ENCODE peak calls at places on chromosomes 12 and 14, in nine cellular contexts. Y, D, E, O, J, L, S, I and H are unnamed samples.

GRCh38 chr12:101927042-101927441 is 49.7 kb downstream of the DRAM1 start:
- DNase-seq in Y (peak; percentile 83), D (no peak), E (no peak), O (no peak), J (no peak), L (no peak), S (no peak), I (peak; percentile 82), H (peak; percentile 41)

GRCh38 chr14:96917442-96917963 is 120.3 kb downstream of the VRK1 start:
- DNase-seq in Y (no peak), D (no peak), E (no peak), O (no peak), J (no peak), L (no peak), S (no peak), I (no peak), H (no peak)

GRCh38 chr14:89549381-89550102 is 132.5 kb upstream of the FOXN3 start:
- DNase-seq in Y (peak; percentile 49), D (no peak), E (no peak), O (no peak), J (no peak), L (no peak), S (no peak), I (no peak), H (no peak)

GRCh38 chr12:15014708-15015107 is 41.9 kb downstream of the PDE6H start:
- DNase-seq in Y (no peak), D (no peak), E (no peak), O (no peak), J (no peak), L (no peak), S (no peak), I (no peak), H (no peak)

GRCh38 chr12:89597210-89597609 is 71.4 kb upstream of the POC1B start:
- DNase-seq in Y (no peak), D (no peak), E (no peak), O (no peak), J (no peak), L (no peak), S (no peak), I (no peak), H (no peak)

GRCh38 chr12:3236345-3237153 is 159.4 kb downstream of the TSPAN9 start:
- DNase-seq in Y (peak; percentile 72), D (no peak), E (peak; percentile 82), O (peak; percentile 49), J (peak; percentile 66), L (peak; percentile 44), S (no peak), I (peak; percentile 58), H (peak; percentile 79)

GRCh38 chr12:60101715-60102114 is 505.9 kb downstream of the SLC16A7 start:
- DNase-seq in Y (peak; percentile 52), D (no peak), E (peak; percentile 66), O (no peak), J (no peak), L (no peak), S (no peak), I (peak; percentile 29), H (peak; percentile 50)

GRCh38 chr12:80936353-80936641 is 1.4 kb downstream of the LIN7A start:
- DNase-seq in Y (no peak), D (no peak), E (no peak), O (no peak), J (peak; percentile 68), L (no peak), S (no peak), I (no peak), H (peak; percentile 42)

GRCh38 chr12:65958456-65958855 is 134.2 kb downstream of the HMGA2 start:
- DNase-seq in Y (peak; percentile 59), D (no peak), E (no peak), O (no peak), J (no peak), L (no peak), S (no peak), I (no peak), H (no peak)

GRCh38 chr12:104610513-104611235 is 153.9 kb downstream of the CHST11 start:
- DNase-seq in Y (no peak), D (no peak), E (no peak), O (peak; percentile 8), J (no peak), L (no peak), S (no peak), I (no peak), H (no peak)

GRCh38 chr12:67455236-67455635 is 186.1 kb downstream of the CAND1 start:
- DNase-seq in Y (no peak), D (no peak), E (no peak), O (no peak), J (peak; percentile 54), L (no peak), S (no peak), I (no peak), H (no peak)

GRCh38 chr14:104353921-104354701 is 215.7 kb downstream of the KIF26A start:
- DNase-seq in Y (no peak), D (peak; percentile 59), E (no peak), O (no peak), J (no peak), L (no peak), S (peak; percentile 21), I (no peak), H (no peak)

GRCh38 chr12:82525616-82526015 is 161.1 kb upstream of the TMTC2 start:
- DNase-seq in Y (no peak), D (no peak), E (no peak), O (no peak), J (no peak), L (no peak), S (no peak), I (no peak), H (no peak)
- TF ChIP-seq CTCF in Y (no peak), D (no peak), E (no peak), O (no peak), J (no peak), L (no peak), S (no peak), I (no peak), H (no peak)

GRCh38 chr12:94405378-94406116 is 54.1 kb downstream of the CEP83 start:
- DNase-seq in Y (no peak), D (no peak), E (no peak), O (peak; percentile 65), J (no peak), L (no peak), S (no peak), I (peak; percentile 9), H (peak; percentile 7)
- H3K4me3 ChIP-seq in Y (peak overlapping the region; percentile 4), D (peak overlapping the region; percentile 32), E (no peak overlapping the region), O (peak overlapping the region; percentile 54), J (no peak overlapping the region), L (no peak overlapping the region), S (no peak overlapping the region), I (no peak overlapping the region), H (no peak overlapping the region)

DNA sequence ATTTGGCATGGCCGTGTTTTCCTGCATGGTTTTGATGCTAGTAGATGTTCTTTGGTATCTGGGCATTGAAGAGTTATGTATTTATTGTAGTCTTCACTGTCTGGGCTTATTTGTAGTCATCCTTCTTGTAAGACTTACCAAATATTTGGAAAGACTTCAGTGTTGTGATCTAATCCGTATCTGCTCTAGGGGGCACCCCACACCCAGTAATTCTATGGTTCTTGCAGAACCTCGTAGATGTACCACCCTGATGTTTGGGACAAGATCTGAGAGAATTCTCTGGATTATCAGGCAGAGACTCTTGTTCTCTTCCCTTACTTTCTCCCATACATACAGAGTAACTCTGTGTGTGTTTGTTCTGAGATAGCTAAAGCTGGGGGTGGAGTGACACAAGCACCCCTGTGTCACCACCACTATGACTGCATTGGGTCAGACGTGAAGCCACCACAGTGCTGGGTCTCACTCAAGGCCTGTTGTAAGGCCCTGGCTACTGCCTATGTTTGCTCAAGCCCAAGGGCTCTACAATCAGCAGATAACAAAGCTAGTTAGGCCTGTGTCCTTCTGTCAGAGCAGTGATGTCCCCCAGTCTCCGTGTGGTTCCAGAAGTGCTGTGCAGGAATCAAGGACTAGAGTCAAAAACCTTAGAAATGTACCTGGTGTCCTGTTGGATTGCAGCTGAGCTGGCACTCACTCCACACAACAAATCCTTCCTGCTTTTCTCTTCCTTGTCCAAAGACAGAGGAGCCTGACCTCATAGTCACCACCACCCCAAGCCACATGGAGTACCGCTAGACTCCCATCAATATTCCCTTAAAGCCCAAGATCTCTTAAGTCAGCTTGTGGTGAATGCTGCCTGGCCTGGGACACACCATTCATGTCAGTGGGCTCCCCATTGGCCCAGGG is 9.5 kb downstream of the RDH16 start:
- DNase-seq in Y (no peak), D (no peak), E (no peak), O (peak; percentile 32), J (no peak), L (peak; percentile 54), S (no peak), I (peak; percentile 7), H (peak; percentile 58)
- TF ChIP-seq CTCF in Y (no peak), D (no peak), E (no peak), O (no peak), J (no peak), L (peak; percentile 43), S (no peak), I (no peak), H (peak; percentile 31)

GRCh38 chr14:101459392-101459900 is 101.8 kb upstream of the DIO3 start:
- DNase-seq in Y (no peak), D (no peak), E (no peak), O (no peak), J (no peak), L (no peak), S (no peak), I (no peak), H (no peak)

GRCh38 chr14:101457936-101458535 is 103.3 kb upstream of the DIO3 start:
- DNase-seq in Y (no peak), D (peak; percentile 53), E (no peak), O (no peak), J (no peak), L (no peak), S (no peak), I (no peak), H (no peak)

GRCh38 chr14:101457177-101457935 is 103.9 kb upstream of the DIO3 start:
- DNase-seq in Y (no peak), D (peak; percentile 60), E (no peak), O (no peak), J (no peak), L (no peak), S (no peak), I (no peak), H (no peak)

GRCh38 chr14:101460521-101460920 is 100.8 kb upstream of the DIO3 start:
- DNase-seq in Y (no peak), D (no peak), E (no peak), O (no peak), J (no peak), L (no peak), S (no peak), I (no peak), H (no peak)

DNA sequence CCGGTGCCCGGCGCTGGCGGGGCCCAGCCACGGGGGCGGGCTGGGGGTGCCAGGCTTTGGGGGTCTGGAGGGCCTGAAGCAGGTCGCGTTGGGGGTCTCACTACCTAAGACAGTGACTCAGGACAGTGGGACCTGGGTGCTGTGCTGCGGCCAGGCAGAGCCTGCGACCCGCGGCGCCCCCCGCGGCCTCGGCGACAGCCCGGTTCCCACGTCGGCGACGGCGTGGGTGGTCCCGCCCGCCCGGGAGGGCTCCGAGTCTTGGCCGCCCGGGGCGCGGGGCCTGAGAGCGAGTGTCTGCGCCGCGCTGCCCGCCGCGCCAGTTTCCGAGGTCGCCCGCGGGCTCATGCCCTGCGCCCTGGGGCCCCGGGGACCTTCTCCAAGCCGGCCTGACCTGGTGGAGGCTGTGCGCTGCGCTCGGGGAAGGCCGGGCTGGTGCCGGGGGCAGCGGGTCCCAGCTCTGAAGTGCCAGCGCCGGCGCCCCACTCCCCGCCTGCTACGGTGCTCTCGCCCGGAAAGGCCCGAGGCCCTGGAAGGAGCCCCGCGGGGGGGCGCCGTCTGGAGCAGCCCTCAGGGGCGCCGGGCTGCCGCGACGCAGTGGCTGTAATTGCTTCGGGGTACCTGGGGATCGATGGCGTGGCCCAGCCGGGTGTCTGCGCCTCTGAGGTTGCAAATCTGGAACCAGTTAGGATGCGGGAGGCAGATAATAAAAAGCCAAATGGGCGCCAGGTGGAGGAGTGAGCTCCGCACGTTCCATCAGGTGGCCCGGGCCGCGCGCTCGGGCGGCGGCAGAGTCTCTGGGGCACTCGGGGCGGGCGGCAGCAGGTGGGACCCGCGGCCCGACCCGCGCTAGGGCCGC is 102.5 kb upstream of the DIO3 start:
- DNase-seq in Y (no peak), D (peak; percentile 59), E (no peak), O (no peak), J (no peak), L (no peak), S (no peak), I (no peak), H (no peak)
- H3K4me3 ChIP-seq in Y (no peak overlapping the region), D (peak overlapping the region; percentile 18), E (no peak overlapping the region), O (no peak overlapping the region), J (peak overlapping the region; percentile 13), L (no peak overlapping the region), S (no peak overlapping the region), I (no peak overlapping the region), H (no peak overlapping the region)